ENCODE peak calls at places on chromosomes 4 and X, in six cellular contexts. A, M, T, U, Q and P are unnamed samples.

GRCh38 chrX:22134681-22135080 is 102.6 kb downstream of the PHEX start:
- DNase-seq in M (no peak), Q (no peak), T (no peak), A (no peak), U (no peak), P (no peak)

GRCh38 chrX:23786268-23786815 is 3.4 kb downstream of the SAT1 start:
- DNase-seq in U (no peak), Q (no peak), M (no peak), T (no peak), A (no peak), P (no peak)

GRCh38 chr4:20805716-20806115 is 105.5 kb downstream of the PACRGL start:
- DNase-seq in U (no peak), A (no peak), Q (no peak), M (no peak), T (no peak), P (no peak)

GRCh38 chr4:102683846-102684581 is 76.8 kb downstream of the MANBA start:
- DNase-seq in T (peak; percentile 36), U (no peak), M (no peak), Q (no peak), A (no peak), P (no peak)

GRCh38 chr4:175807596-175807995 is 4.5 kb downstream of the GPM6A start:
- DNase-seq in T (no peak), Q (no peak), M (no peak), A (no peak), U (no peak), P (no peak)

GRCh38 chr4:100841911-100842310 is 324.1 kb upstream of the EMCN start:
- DNase-seq in A (no peak), U (no peak), M (no peak), T (no peak), Q (no peak), P (no peak)

GRCh38 chr4:7909966-7910720 is 29.5 kb downstream of the AFAP1 start:
- DNase-seq in T (no peak), U (no peak), A (peak; percentile 64), Q (no peak), M (no peak), P (no peak)

GRCh38 chrX:15680401-15680800 is 15.8 kb upstream of the CLTRN start:
- DNase-seq in T (peak; percentile 30), M (peak; percentile 30), Q (no peak), U (no peak), A (no peak), P (no peak)

GRCh38 chr4:42359686-42360085 is 37.6 kb upstream of the SHISA3 start:
- DNase-seq in U (no peak), T (no peak), M (no peak), A (no peak), Q (no peak), P (no peak)

GRCh38 chr4:138241281-138242075 is 671 bp downstream of the SLC7A11 start:
- DNase-seq in Q (no peak), M (no peak), T (peak; percentile 71), U (no peak), A (no peak), P (no peak)

GRCh38 chr4:26223160-26223559 is 97.7 kb upstream of the RBPJ start:
- DNase-seq in T (no peak), Q (no peak), A (no peak), U (no peak), M (no peak), P (no peak)

GRCh38 chr4:158578476-158578875 is 56.8 kb downstream of the RXFP1 start:
- DNase-seq in A (no peak), M (no peak), T (peak; percentile 35), Q (no peak), U (no peak), P (no peak)

GRCh38 chr4:6071959-6072720 is 53.9 kb upstream of the C4orf50 start:
- DNase-seq in U (no peak), Q (no peak), M (no peak), T (no peak), A (no peak), P (no peak)

GRCh38 chr4:182238355-182238931 is 4.8 kb upstream of the TENM3 start:
- DNase-seq in Q (no peak), U (no peak), M (no peak), A (no peak), T (no peak), P (no peak)

GRCh38 chr4:180205276-180205675 is 2037.9 kb upstream of the TENM3 start:
- DNase-seq in A (no peak), Q (no peak), T (no peak), M (no peak), U (no peak), P (no peak)

GRCh38 chr4:185143596-185143969 is 517 bp downstream of the SLC25A4 start:
- DNase-seq in A (peak; percentile 58), T (no peak), Q (no peak), U (no peak), M (peak; percentile 70), P (peak; percentile 37)

GRCh38 chr4:185142563-185142910 is 529 bp upstream of the SLC25A4 start:
- DNase-seq in M (no peak), T (no peak), U (no peak), Q (no peak), A (no peak), P (no peak)

GRCh38 chr4:185141777-185142176 is 1.3 kb upstream of the SLC25A4 start:
- DNase-seq in T (no peak), U (no peak), M (no peak), Q (no peak), A (no peak), P (no peak)

GRCh38 chr4:185144601-185145240 is 1.7 kb downstream of the SLC25A4 start:
- DNase-seq in Q (no peak), M (no peak), A (no peak), T (no peak), U (no peak), P (no peak)

GRCh38 chr4:185142911-185143595 is at the start of gene SLC25A4:
- DNase-seq in Q (no peak), T (peak; percentile 88), M (peak; percentile 90), A (peak; percentile 74), U (peak; percentile 88), P (peak; percentile 95)
- TF ChIP-seq CTCF in Q (peak; percentile 34), T (peak; percentile 48), M (peak; percentile 20), A (peak; percentile 22), U (no peak), P (peak; percentile 73)

GRCh38 chrX:39479856-39480255 is 617.9 kb downstream of the BCOR start:
- DNase-seq in Q (no peak), M (no peak), A (no peak), T (no peak), U (no peak), P (no peak)

GRCh38 chrX:39475372-39475771 is 622.4 kb downstream of the BCOR start:
- DNase-seq in M (no peak), Q (no peak), T (peak; percentile 22), U (no peak), A (no peak), P (no peak)

GRCh38 chrX:39476596-39476995 is 621.2 kb downstream of the BCOR start:
- DNase-seq in Q (no peak), U (no peak), M (no peak), T (peak; percentile 31), A (no peak), P (no peak)

GRCh38 chrX:39477031-39477430 is 620.7 kb downstream of the BCOR start:
- DNase-seq in M (no peak), Q (no peak), T (no peak), U (no peak), A (no peak), P (no peak)

DNA sequence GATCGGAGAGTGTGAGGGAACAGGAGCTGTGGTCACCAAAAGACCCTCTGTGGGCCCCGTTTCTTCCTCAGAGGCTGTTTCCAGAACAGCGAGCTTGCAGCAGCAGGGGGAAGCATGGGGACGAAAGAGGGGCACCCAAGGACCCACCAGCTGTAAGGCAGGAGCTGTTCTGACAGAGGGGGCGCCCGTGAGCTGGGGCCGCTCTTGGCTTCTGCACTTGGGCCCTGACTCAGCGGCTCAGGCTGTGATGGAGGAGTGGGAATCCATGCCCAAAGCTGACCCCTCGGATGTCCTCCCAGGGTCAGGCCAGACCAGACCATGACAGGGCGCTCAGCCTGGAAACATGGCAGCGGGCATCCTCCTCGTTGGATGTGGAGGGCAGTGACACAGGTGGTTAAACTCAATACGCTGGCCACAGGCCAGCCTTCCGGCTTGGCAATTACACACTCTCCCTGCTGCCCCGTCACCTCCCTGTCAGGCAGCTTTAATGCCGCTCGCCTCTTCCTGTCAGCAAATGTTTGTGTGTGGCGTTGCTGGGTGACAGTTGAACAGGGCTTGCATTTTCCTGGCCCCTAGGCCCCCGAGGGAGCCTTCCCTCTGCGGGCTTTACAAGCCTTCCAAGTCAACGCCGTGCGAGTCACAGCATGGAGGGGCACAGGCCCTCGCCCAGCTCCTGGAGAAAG is 620.2 kb downstream of the BCOR start:
- DNase-seq in M (peak; percentile 58), T (peak; percentile 29), Q (no peak), U (peak; percentile 76), A (peak; percentile 34), P (peak; percentile 25)
- TF ChIP-seq CTCF in M (no peak), T (peak; percentile 53), Q (no peak), U (peak; percentile 34), A (no peak), P (no peak)

DNA sequence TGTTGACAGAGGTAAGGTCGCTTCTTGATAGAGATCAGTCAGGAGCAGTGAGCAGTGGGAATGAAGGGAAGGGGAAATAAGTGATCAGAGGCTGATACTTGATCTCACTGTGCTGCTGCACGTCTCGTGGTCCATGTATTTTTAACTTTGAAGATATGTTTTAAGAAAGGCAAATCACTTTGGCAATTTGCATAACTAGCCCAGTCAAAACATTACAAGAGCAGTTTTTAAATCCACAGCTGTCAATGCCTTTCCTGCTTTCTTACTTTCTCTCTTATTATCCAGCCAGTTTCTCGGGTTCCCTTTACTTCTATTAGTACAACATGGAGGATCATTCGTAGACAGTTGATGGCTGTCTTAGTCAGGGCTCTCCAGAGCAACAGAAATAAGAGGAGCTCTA is 472.8 kb downstream of the TMA16 start:
- DNase-seq in M (no peak), T (no peak), U (no peak), A (no peak), Q (no peak), P (no peak)
- TF ChIP-seq CTCF in M (no peak), T (no peak), U (no peak), A (no peak), Q (no peak), P (no peak)

DNA sequence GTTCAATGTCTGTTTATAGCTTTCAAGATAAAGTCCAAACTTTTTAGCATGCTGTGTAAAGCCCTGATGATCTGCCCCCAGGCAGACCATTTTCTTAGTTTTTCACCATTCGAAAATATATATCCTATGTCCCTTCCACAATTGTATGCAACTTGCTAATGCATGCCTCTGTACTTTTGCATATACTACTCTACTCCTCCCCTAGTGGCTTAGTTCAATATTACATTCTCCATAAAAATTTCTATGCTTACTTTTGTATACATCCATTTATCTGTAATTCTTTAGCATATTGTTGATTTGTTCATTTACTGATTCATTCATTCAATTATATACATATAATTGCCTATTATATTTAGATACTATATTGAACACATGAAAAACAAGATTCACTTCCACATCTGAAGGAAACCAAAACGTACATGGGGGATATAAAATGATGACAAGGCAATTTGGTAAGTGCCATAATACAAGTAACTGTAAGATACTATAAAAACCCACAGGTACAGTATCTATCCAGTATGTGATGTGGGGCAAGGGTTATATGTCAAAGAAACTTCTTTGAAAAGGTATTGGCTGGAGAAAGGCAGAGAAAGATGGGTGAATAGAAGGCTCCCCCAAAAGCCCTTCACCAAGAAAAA is 902.5 kb downstream of the FAM133A start:
- DNase-seq in U (no peak), M (no peak), T (no peak), A (no peak), Q (no peak), P (no peak)
- TF ChIP-seq CTCF in U (no peak), M (no peak), T (no peak), A (no peak), Q (no peak), P (peak; percentile 52)

GRCh38 chr4:94803181-94803580 is 45.4 kb downstream of the BMPR1B start:
- DNase-seq in M (no peak), T (peak; percentile 4), A (no peak), Q (no peak), U (no peak), P (no peak)
- TF ChIP-seq CTCF in M (no peak), T (no peak), A (no peak), Q (no peak), U (no peak), P (no peak)